ENCODE peak calls at places on chromosome X, in six cellular contexts. One of them, this sample, is unnamed.

GRCh38 chrX:115177941-115178340 is 11.3 kb upstream of the RBMXL3 start:
- DNase-seq in H1: no peak
- DNase-seq in mesendoderm: peak
- DNase-seq in mesenchymal stem cell: peak
- DNase-seq in H9: no peak
- DNase-seq in IMR-90: peak
- DNase-seq in this sample: no peak

GRCh38 chrX:43868791-43869190 is 13.5 kb downstream of the MAOB start:
- DNase-seq in mesenchymal stem cell: no peak
- DNase-seq in IMR-90: peak
- DNase-seq in H1: no peak
- DNase-seq in H9: no peak
- DNase-seq in mesendoderm: no peak
- DNase-seq in this sample: no peak

GRCh38 chrX:39721570-39722279 is 376.0 kb downstream of the BCOR start:
- DNase-seq in H1: no peak
- DNase-seq in mesenchymal stem cell: no peak
- DNase-seq in H9: no peak
- DNase-seq in IMR-90: peak
- DNase-seq in mesendoderm: no peak
- DNase-seq in this sample: no peak

GRCh38 chrX:36844857-36845256 is 163.3 kb upstream of the FAM47C start:
- DNase-seq in mesendoderm: no peak
- DNase-seq in mesenchymal stem cell: no peak
- DNase-seq in H9: no peak
- DNase-seq in H1: no peak
- DNase-seq in IMR-90: no peak
- DNase-seq in this sample: no peak

GRCh38 chrX:148867596-148867995 is 367.2 kb downstream of the AFF2 start:
- DNase-seq in IMR-90: no peak
- DNase-seq in mesendoderm: no peak
- DNase-seq in mesenchymal stem cell: no peak
- DNase-seq in H9: no peak
- DNase-seq in H1: no peak
- DNase-seq in this sample: no peak

GRCh38 chrX:107656965-107657364 is 28.7 kb downstream of the PRPS1 start:
- DNase-seq in mesenchymal stem cell: no peak
- DNase-seq in H1: no peak
- DNase-seq in H9: no peak
- DNase-seq in mesendoderm: no peak
- DNase-seq in IMR-90: no peak
- DNase-seq in this sample: no peak

GRCh38 chrX:112760697-112761096 is 79.9 kb downstream of the AMOT start:
- DNase-seq in IMR-90: peak
- DNase-seq in mesenchymal stem cell: no peak
- DNase-seq in mesendoderm: no peak
- DNase-seq in H1: no peak
- DNase-seq in H9: no peak
- DNase-seq in this sample: no peak

GRCh38 chrX:108307408-108308085 is 130.7 kb downstream of the COL4A6 start:
- DNase-seq in mesenchymal stem cell: no peak
- DNase-seq in H1: no peak
- DNase-seq in mesendoderm: no peak
- DNase-seq in IMR-90: peak
- DNase-seq in H9: no peak
- DNase-seq in this sample: no peak

GRCh38 chrX:56068274-56068758 is 163.8 kb upstream of the KLF8 start:
- DNase-seq in mesenchymal stem cell: no peak
- DNase-seq in H9: no peak
- DNase-seq in H1: no peak
- DNase-seq in IMR-90: no peak
- DNase-seq in mesendoderm: no peak
- DNase-seq in this sample: no peak

GRCh38 chrX:139544591-139544990 is 14.1 kb downstream of the F9 start:
- DNase-seq in H1: no peak
- DNase-seq in IMR-90: no peak
- DNase-seq in H9: no peak
- DNase-seq in mesenchymal stem cell: no peak
- DNase-seq in mesendoderm: no peak
- DNase-seq in this sample: no peak

GRCh38 chrX:99242001-99242400 is 1168.1 kb downstream of the PCDH19 start:
- DNase-seq in mesendoderm: peak
- DNase-seq in H9: peak
- DNase-seq in IMR-90: no peak
- DNase-seq in mesenchymal stem cell: no peak
- DNase-seq in H1: peak
- DNase-seq in this sample: no peak

GRCh38 chrX:72394518-72395163 is 88.9 kb upstream of the CITED1 start:
- DNase-seq in mesendoderm: no peak
- DNase-seq in IMR-90: peak
- DNase-seq in H9: no peak
- DNase-seq in mesenchymal stem cell: peak
- DNase-seq in H1: no peak
- DNase-seq in this sample: no peak

GRCh38 chrX:94937491-94937890 is 1263.5 kb downstream of the FAM133A start:
- DNase-seq in mesenchymal stem cell: no peak
- DNase-seq in mesendoderm: no peak
- DNase-seq in H9: no peak
- DNase-seq in H1: no peak
- DNase-seq in IMR-90: no peak
- DNase-seq in this sample: no peak

GRCh38 chrX:56281789-56282188 is 49.6 kb downstream of the KLF8 start:
- DNase-seq in H9: no peak
- DNase-seq in IMR-90: peak
- DNase-seq in mesenchymal stem cell: peak
- DNase-seq in mesendoderm: peak
- DNase-seq in H1: no peak
- DNase-seq in this sample: no peak

GRCh38 chrX:155857561-155857960 is 23.6 kb upstream of the VAMP7 start:
- DNase-seq in IMR-90: no peak
- DNase-seq in mesendoderm: peak
- DNase-seq in H9: peak
- DNase-seq in mesenchymal stem cell: no peak
- DNase-seq in H1: no peak
- DNase-seq in this sample: no peak

GRCh38 chrX:10087391-10087790 is 69.4 kb upstream of the CLCN4 start:
- DNase-seq in H9: no peak
- DNase-seq in mesendoderm: no peak
- DNase-seq in mesenchymal stem cell: no peak
- DNase-seq in IMR-90: no peak
- DNase-seq in H1: no peak
- DNase-seq in this sample: no peak

GRCh38 chrX:39815621-39816020 is 282.1 kb downstream of the BCOR start:
- DNase-seq in mesenchymal stem cell: peak
- DNase-seq in H1: no peak
- DNase-seq in IMR-90: peak
- DNase-seq in H9: peak
- DNase-seq in mesendoderm: peak
- DNase-seq in this sample: no peak

GRCh38 chrX:68292471-68292870 is 140.8 kb downstream of the OPHN1 start:
- DNase-seq in mesendoderm: peak
- DNase-seq in H9: no peak
- DNase-seq in IMR-90: peak
- DNase-seq in mesenchymal stem cell: no peak
- DNase-seq in H1: no peak
- DNase-seq in this sample: no peak

DNA sequence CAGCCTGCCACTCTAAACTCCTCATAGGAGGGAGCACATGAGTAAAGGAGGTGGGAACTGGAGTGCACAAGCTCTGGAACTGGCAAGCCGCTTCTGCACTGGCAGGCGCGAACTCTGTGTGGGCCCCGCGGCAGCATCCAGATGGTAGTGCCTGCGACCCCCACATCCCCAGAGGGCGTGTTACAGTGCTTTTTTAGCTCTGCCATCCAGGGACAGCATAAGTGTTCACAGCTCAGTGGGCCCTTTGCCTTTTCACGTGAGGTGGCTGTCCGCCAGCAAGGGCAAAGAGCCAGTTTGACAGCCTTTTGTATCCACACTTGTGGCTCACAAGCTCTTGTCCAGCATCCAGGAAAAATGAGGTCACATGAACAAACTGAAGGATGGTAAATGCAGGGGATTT is 581.6 kb upstream of the DIAPH2 start:
- DNase-seq in mesenchymal stem cell: no peak
- DNase-seq in H1: no peak
- DNase-seq in H9: no peak
- DNase-seq in mesendoderm: no peak
- DNase-seq in IMR-90: no peak
- DNase-seq in this sample: no peak
- H2AK5ac ChIP-seq in mesenchymal stem cell: no peak
- H2AK5ac ChIP-seq in H1: no peak
- H2AK5ac ChIP-seq in H9: no peak
- H2AK5ac ChIP-seq in mesendoderm: no peak
- H2AK5ac ChIP-seq in IMR-90: no peak
- H2AK5ac ChIP-seq in this sample: no peak

GRCh38 chrX:50697691-50698090 is 116.3 kb downstream of the SHROOM4 start:
- DNase-seq in H1: no peak
- DNase-seq in mesenchymal stem cell: peak
- DNase-seq in mesendoderm: peak
- DNase-seq in H9: no peak
- DNase-seq in IMR-90: peak
- DNase-seq in this sample: no peak

GRCh38 chrX:50704987-50705386 is 109.0 kb downstream of the SHROOM4 start:
- DNase-seq in H9: no peak
- DNase-seq in mesendoderm: no peak
- DNase-seq in mesenchymal stem cell: peak
- DNase-seq in H1: no peak
- DNase-seq in IMR-90: no peak
- DNase-seq in this sample: no peak

GRCh38 chrX:50698944-50699343 is 115.0 kb downstream of the SHROOM4 start:
- DNase-seq in IMR-90: peak
- DNase-seq in mesendoderm: peak
- DNase-seq in H9: no peak
- DNase-seq in mesenchymal stem cell: peak
- DNase-seq in H1: no peak
- DNase-seq in this sample: no peak

GRCh38 chrX:50704360-50704759 is 109.6 kb downstream of the SHROOM4 start:
- DNase-seq in H9: no peak
- DNase-seq in mesenchymal stem cell: peak
- DNase-seq in mesendoderm: no peak
- DNase-seq in H1: no peak
- DNase-seq in IMR-90: peak
- DNase-seq in this sample: no peak

GRCh38 chrX:50700921-50701320 is 113.1 kb downstream of the SHROOM4 start:
- DNase-seq in H1: no peak
- DNase-seq in IMR-90: no peak
- DNase-seq in mesenchymal stem cell: no peak
- DNase-seq in H9: no peak
- DNase-seq in mesendoderm: peak
- DNase-seq in this sample: peak
- H2AK5ac ChIP-seq in H1: no peak
- H2AK5ac ChIP-seq in IMR-90: no peak
- H2AK5ac ChIP-seq in mesenchymal stem cell: no peak
- H2AK5ac ChIP-seq in H9: no peak
- H2AK5ac ChIP-seq in mesendoderm: no peak
- H2AK5ac ChIP-seq in this sample: no peak

GRCh38 chrX:70452143-70452733 is 7.6 kb downstream of the DLG3 start:
- DNase-seq in H1: no peak
- DNase-seq in mesenchymal stem cell: peak
- DNase-seq in IMR-90: peak
- DNase-seq in H9: peak
- DNase-seq in mesendoderm: peak
- DNase-seq in this sample: no peak
- H2AK5ac ChIP-seq in H1: no peak
- H2AK5ac ChIP-seq in mesenchymal stem cell: no peak
- H2AK5ac ChIP-seq in IMR-90: no peak
- H2AK5ac ChIP-seq in H9: no peak
- H2AK5ac ChIP-seq in mesendoderm: no peak
- H2AK5ac ChIP-seq in this sample: no peak

DNA sequence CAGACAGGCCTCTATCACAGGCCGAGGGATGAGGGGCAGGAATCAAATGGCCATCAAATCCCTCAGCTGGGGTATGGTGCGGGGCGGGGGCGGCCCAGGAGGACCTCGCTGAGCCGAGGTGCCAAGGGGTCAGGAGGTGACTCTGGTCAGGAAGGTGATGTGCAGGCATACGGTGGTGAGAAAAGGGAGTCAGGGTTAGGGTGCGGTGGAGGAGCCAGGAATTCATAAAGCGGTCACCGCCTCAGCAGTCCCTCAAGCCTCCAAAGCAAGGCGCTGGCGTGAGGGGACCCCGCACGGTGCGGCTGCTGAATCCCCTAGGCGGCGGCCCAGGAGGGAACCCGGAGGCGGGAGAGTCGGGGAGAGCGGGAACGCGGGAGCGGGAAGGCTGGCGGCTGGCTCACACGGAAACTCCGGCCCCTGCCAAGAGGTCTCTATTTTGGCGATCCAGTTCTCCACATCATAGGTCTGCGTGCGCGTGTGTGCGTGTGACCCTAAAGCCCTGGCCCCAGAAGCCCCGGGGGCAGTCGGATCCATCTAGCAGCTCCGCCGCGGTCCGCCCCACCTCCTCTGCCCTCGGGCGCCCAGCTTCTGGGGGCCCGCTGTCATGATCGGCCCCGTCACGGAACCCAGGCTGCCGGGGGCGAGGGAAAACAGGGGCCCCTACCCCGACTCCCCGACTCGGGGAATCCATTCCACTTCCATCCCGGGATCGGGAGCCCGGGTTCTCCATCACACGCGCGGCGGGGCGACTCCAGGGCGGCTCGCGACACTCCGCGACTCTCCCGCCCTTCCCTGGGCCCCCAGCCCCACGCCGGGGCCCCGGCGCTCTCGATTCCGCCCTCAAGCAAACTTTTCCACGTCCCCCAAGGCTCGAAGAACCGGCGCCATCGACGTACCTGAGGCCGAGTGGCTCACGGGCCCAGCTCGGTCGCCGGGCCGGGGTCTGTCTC is 593 bp downstream of the ELF4 start:
- DNase-seq in H9: no peak
- DNase-seq in mesenchymal stem cell: peak
- DNase-seq in IMR-90: peak
- DNase-seq in mesendoderm: no peak
- DNase-seq in H1: no peak
- DNase-seq in this sample: no peak
- H2AK5ac ChIP-seq in H9: no peak
- H2AK5ac ChIP-seq in mesenchymal stem cell: no peak
- H2AK5ac ChIP-seq in IMR-90: peak
- H2AK5ac ChIP-seq in mesendoderm: no peak
- H2AK5ac ChIP-seq in H1: no peak
- H2AK5ac ChIP-seq in this sample: no peak

GRCh38 chrX:24672701-24673190 is 21.0 kb upstream of the POLA1 start:
- DNase-seq in mesendoderm: peak
- DNase-seq in H1: no peak
- DNase-seq in IMR-90: no peak
- DNase-seq in H9: no peak
- DNase-seq in mesenchymal stem cell: no peak
- DNase-seq in this sample: peak

GRCh38 chrX:24676403-24677024 is 17.2 kb upstream of the POLA1 start:
- DNase-seq in mesenchymal stem cell: peak
- DNase-seq in H9: no peak
- DNase-seq in H1: no peak
- DNase-seq in IMR-90: no peak
- DNase-seq in mesendoderm: peak
- DNase-seq in this sample: no peak

GRCh38 chrX:24668111-24668510 is 21.0 kb upstream of the PCYT1B start:
- DNase-seq in mesenchymal stem cell: peak
- DNase-seq in IMR-90: no peak
- DNase-seq in H9: no peak
- DNase-seq in H1: no peak
- DNase-seq in mesendoderm: peak
- DNase-seq in this sample: no peak

GRCh38 chrX:24673424-24673823 is 20.3 kb upstream of the POLA1 start:
- DNase-seq in mesendoderm: no peak
- DNase-seq in H9: no peak
- DNase-seq in H1: no peak
- DNase-seq in mesenchymal stem cell: no peak
- DNase-seq in IMR-90: no peak
- DNase-seq in this sample: no peak
- H2AK5ac ChIP-seq in mesendoderm: no peak
- H2AK5ac ChIP-seq in H9: no peak
- H2AK5ac ChIP-seq in H1: no peak
- H2AK5ac ChIP-seq in mesenchymal stem cell: no peak
- H2AK5ac ChIP-seq in IMR-90: no peak
- H2AK5ac ChIP-seq in this sample: no peak

GRCh38 chrX:42398967-42399631 is 378.9 kb downstream of the PPP1R2C start:
- DNase-seq in mesendoderm: peak
- DNase-seq in H1: no peak
- DNase-seq in IMR-90: no peak
- DNase-seq in H9: no peak
- DNase-seq in mesenchymal stem cell: peak
- DNase-seq in this sample: no peak
- H2AK5ac ChIP-seq in mesendoderm: no peak
- H2AK5ac ChIP-seq in H1: no peak
- H2AK5ac ChIP-seq in IMR-90: no peak
- H2AK5ac ChIP-seq in H9: no peak
- H2AK5ac ChIP-seq in mesenchymal stem cell: no peak
- H2AK5ac ChIP-seq in this sample: no peak